ENCODE peak calls at places on chromosomes 13 and 19, in four cellular contexts. B is IMR-90, A is H9, F is H1. K is an unnamed sample.

GRCh38 chr13:25085125-25085742 is 10.7 kb upstream of the PABPC3 start:
- DNase-seq in F (no peak), A (peak; percentile 54), B (peak; percentile 26), K (peak; percentile 70)

GRCh38 chr19:10503002-10503789 is at the start of gene KEAP1:
- DNase-seq in F (peak; percentile 82), A (peak; percentile 55), B (no peak), K (peak; percentile 70)

GRCh38 chr13:37995052-37995451 is 125.5 kb upstream of the TRPC4 start:
- DNase-seq in A (no peak), B (peak; percentile 0), F (no peak), K (peak; percentile 57)

GRCh38 chr19:42254083-42254849 is 662 bp downstream of the ERF start:
- DNase-seq in A (peak; percentile 72), F (peak; percentile 83), B (peak; percentile 32), K (peak; percentile 86)

GRCh38 chr13:50161052-50161451 is 145.8 kb downstream of the KCNRG start:
- DNase-seq in B (peak; percentile 56), F (no peak), A (no peak), K (no peak)

GRCh38 chr19:29587059-29587458 is 19.0 kb upstream of the POP4 start:
- DNase-seq in B (no peak), F (no peak), A (no peak), K (no peak)

GRCh38 chr19:35030257-35031071 is at the start of gene SCN1B:
- DNase-seq in A (peak; percentile 63), B (peak; percentile 55), F (peak; percentile 78), K (peak; percentile 76)

GRCh38 chr19:47417746-47418594 is 1.4 kb downstream of the MEIS3 start:
- DNase-seq in B (peak; percentile 18), F (peak; percentile 69), A (no peak), K (no peak)

GRCh38 chr19:39310558-39311311 is 9.9 kb downstream of the LRFN1 start:
- DNase-seq in A (peak; percentile 78), B (no peak), F (no peak), K (peak; percentile 78)

GRCh38 chr13:105432408-105432807 is 1103.1 kb downstream of the EFNB2 start:
- DNase-seq in B (no peak), A (no peak), F (no peak), K (no peak)

GRCh38 chr13:46473806-46474205 is 79.2 kb upstream of the LRCH1 start:
- DNase-seq in A (no peak), F (no peak), B (no peak), K (peak; percentile 92)

GRCh38 chr13:48319458-48320395 is 16.2 kb downstream of the RB1 start:
- DNase-seq in F (no peak), A (no peak), B (no peak), K (no peak)

GRCh38 chr13:98089246-98089645 is 53.6 kb upstream of the FARP1 start:
- DNase-seq in F (no peak), B (peak; percentile 76), A (no peak), K (no peak)

GRCh38 chr19:23075031-23075733 is 41.6 kb upstream of the ZNF730 start:
- DNase-seq in A (peak; percentile 97), F (peak; percentile 95), B (peak; percentile 72), K (peak; percentile 97)

GRCh38 chr13:77026255-77026782 is 640 bp downstream of the FBXL3 start:
- DNase-seq in F (peak; percentile 70), A (peak; percentile 67), B (peak; percentile 37), K (peak; percentile 82)

GRCh38 chr13:44141213-44141724 is 232.4 kb upstream of the SERP2 start:
- DNase-seq in A (no peak), B (no peak), F (no peak), K (peak; percentile 73)

GRCh38 chr19:47357788-47358680 is 8.9 kb downstream of the DHX34 start:
- DNase-seq in A (peak; percentile 64), F (peak; percentile 73), B (no peak), K (peak; percentile 52)

GRCh38 chr13:39107484-39108040 is 69.3 kb downstream of the NHLRC3 start:
- DNase-seq in A (no peak), F (no peak), B (no peak), K (no peak)

GRCh38 chr13:113639661-113640262 is 18.2 kb downstream of the ATP4B start:
- DNase-seq in F (no peak), B (no peak), A (no peak), K (no peak)

GRCh38 chr19:45327404-45328143 is 4.9 kb upstream of the CKM start:
- DNase-seq in B (no peak), F (no peak), A (no peak), K (no peak)

GRCh38 chr13:98182589-98182988 is 5.5 kb upstream of the RNF113B start:
- DNase-seq in F (no peak), B (no peak), A (no peak), K (no peak)

GRCh38 chr13:75830842-75831241 is 194.7 kb downstream of the LMO7 start:
- DNase-seq in F (no peak), A (no peak), B (peak; percentile 78), K (no peak)

GRCh38 chr19:12754465-12755196 is 3.0 kb downstream of the BEST2 start:
- DNase-seq in F (no peak), A (no peak), B (no peak), K (no peak)

GRCh38 chr13:51134763-51135365 is 23.8 kb upstream of the C13orf42 start:
- DNase-seq in F (peak; percentile 31), A (no peak), B (no peak), K (no peak)

GRCh38 chr19:7506385-7507328 is 9.2 kb upstream of the ZNF358 start:
- DNase-seq in B (peak; percentile 48), A (peak; percentile 99), F (peak; percentile 98), K (peak; percentile 97)

GRCh38 chr19:34468400-34468799 is 13.2 kb upstream of the WTIP start:
- DNase-seq in F (no peak), A (no peak), B (no peak), K (no peak)

GRCh38 chr13:52158629-52159158 is 703 bp downstream of the NEK3 start:
- DNase-seq in B (peak; percentile 28), F (no peak), A (no peak), K (peak; percentile 31)

GRCh38 chr19:39467941-39468340 is 12.7 kb upstream of the TIMM50 start:
- DNase-seq in F (no peak), B (no peak), A (no peak), K (no peak)

GRCh38 chr19:3189702-3190469 is 4.2 kb downstream of the NCLN start:
- DNase-seq in A (no peak), B (no peak), F (no peak), K (no peak)

GRCh38 chr13:52848455-52849190 is at the start of gene PCDH8:
- DNase-seq in B (no peak), A (peak; percentile 91), F (peak; percentile 94), K (peak; percentile 93)

GRCh38 chr13:92355213-92355612 is 871.4 kb upstream of the GPC6 start:
- DNase-seq in F (no peak), B (peak; percentile 5), A (peak; percentile 43), K (peak; percentile 74)

GRCh38 chr13:80105350-80105749 is 235.6 kb downstream of the SPRY2 start:
- DNase-seq in A (no peak), F (no peak), B (no peak), K (no peak)

GRCh38 chr19:45681391-45682015 is 10.2 kb downstream of the SNRPD2 start:
- DNase-seq in F (peak; percentile 95), A (peak; percentile 94), B (peak; percentile 69), K (peak; percentile 90)

GRCh38 chr19:9445037-9445436 is 9.7 kb upstream of the ZNF266 start:
- DNase-seq in F (no peak), A (no peak), B (no peak), K (no peak)

GRCh38 chr13:75324413-75324940 is 157.5 kb downstream of the TBC1D4 start:
- DNase-seq in B (peak; percentile 40), A (no peak), F (no peak), K (no peak)

GRCh38 chr13:33917135-33917534 is 99.2 kb downstream of the RFC3 start:
- DNase-seq in F (no peak), B (no peak), A (no peak), K (no peak)

GRCh38 chr19:58407658-58408151 is 744 bp upstream of the ZNF584 start:
- DNase-seq in F (no peak), A (peak; percentile 46), B (peak; percentile 25), K (peak; percentile 44)

GRCh38 chr13:45468676-45469075 is 3.9 kb downstream of the COG3 start:
- DNase-seq in F (no peak), B (no peak), A (no peak), K (no peak)
- H3K56ac ChIP-seq in F (no peak overlapping the region), B (no peak overlapping the region), A (no peak overlapping the region), K (no peak overlapping the region)

GRCh38 chr19:1521636-1522035 is 2.2 kb upstream of the PLK5 start:
- DNase-seq in B (no peak), A (no peak), F (no peak), K (no peak)
- H3K27me3 ChIP-seq in B (peaks cover 34% of the 10 kb centered on the region), A (peaks cover 16% of the 10 kb centered on the region), F (peaks cover 36% of the 10 kb centered on the region), K (peaks cover 9% of the 10 kb centered on the region)

DNA sequence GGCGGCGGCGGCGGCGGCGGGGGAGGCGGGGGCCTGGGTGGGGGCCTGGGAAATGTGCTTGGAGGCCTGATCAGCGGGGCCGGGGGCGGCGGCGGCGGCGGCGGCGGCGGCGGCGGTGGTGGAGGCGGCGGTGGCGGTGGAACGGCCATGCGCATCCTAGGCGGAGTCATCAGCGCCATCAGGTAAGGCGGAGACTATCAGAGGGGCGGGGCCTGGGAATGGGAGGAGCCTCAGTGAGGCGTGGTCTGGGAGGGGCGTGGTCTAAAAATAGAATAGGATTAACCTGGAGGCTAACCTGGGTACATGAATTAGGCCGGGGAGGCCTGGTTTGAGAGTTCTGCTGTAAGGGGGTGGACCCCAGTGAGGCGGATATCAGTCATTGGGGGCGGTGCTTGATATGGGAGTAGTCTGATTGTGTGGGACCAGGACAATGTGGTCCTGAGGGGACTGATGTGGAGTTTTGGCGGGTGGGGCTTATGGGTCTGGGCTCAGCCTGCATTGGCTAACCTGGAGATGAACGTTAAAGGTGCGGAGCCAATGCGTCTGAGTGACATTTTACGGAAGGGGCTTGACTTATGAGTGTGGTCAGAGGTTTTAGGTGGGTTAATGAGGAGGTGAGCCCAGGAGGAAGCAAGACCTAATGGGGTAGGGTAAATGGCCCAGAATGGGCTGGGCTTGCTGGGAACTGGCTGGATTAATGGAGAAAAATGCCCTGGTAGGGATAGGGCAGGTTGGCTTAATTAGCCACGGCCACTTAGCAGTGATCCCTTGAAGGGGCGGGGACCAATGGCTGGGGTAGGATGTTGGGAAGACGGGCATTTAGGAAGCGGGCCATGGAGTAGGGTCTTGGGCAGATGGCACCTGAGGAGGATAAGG is 1.4 kb downstream of the CAPNS1 start:
- DNase-seq in B (peak; percentile 76), A (peak; percentile 98), F (peak; percentile 99), K (peak; percentile 98)
- H2BK120ac ChIP-seq in B (no peak overlapping the region), A (no peak overlapping the region), F (no peak overlapping the region), K (peak overlapping the region; percentile 88)

GRCh38 chr19:11639245-11639601 is 41.9 kb downstream of the ZNF627 start:
- DNase-seq in B (no peak), A (no peak), F (no peak), K (no peak)

GRCh38 chr19:11641241-11641640 is 44.0 kb downstream of the ZNF627 start:
- DNase-seq in F (no peak), A (no peak), B (no peak), K (no peak)

GRCh38 chr19:11642902-11643301 is 45.6 kb downstream of the ZNF627 start:
- DNase-seq in A (no peak), B (no peak), F (no peak), K (no peak)

GRCh38 chr19:11639602-11640471 is 42.6 kb downstream of the ZNF627 start:
- DNase-seq in A (peak; percentile 98), F (peak; percentile 99), B (peak; percentile 85), K (peak; percentile 98)
- H3K56ac ChIP-seq in A (no peak overlapping the region), F (no peak overlapping the region), B (no peak overlapping the region), K (peak overlapping the region; percentile 91)

DNA sequence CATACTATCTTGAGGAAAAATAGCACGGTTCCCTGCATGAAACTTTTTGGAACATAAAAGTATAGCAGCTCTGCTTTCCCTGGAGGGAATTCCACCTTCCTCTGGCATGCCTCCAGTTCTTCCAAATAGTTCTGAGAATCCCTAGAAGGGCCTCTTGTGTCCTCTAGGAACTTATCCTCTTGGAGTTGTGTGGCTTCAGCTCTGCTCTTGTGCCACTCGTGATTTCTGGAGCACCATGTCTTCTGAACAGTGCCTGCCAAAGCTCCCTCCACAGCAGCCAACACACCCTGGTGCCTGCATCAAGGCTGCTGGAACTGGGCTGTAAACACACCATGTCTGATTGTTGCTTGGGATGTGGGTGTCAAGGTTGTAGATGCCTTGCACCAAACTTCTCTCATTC is 65.7 kb upstream of the FLT1 start:
- DNase-seq in A (no peak), F (no peak), B (no peak), K (no peak)
- H3K27me3 ChIP-seq in A (no peaks in the 10 kb centered on the region), F (no peaks in the 10 kb centered on the region), B (no peaks in the 10 kb centered on the region), K (no peaks in the 10 kb centered on the region)

K was measured in mesendoderm.